ENCODE peak calls at places on chromosomes 16 and 17, in five cellular contexts. G is GM23338, M is IMR-90, B is brain microvascular endothelial cell, P is left ventricle myocardium inferior. R is an unnamed sample.

GRCh38 chr17:49926886-49927285 is 42.1 kb upstream of the DLX4 start:
- DNase-seq in M (no peak), G (no peak), B (no peak), P (peak; percentile 76), R (no peak)

GRCh38 chr16:5042574-5043171 is 8.9 kb upstream of the NAGPA start:
- DNase-seq in M (peak; percentile 60), G (peak; percentile 60), B (peak; percentile 24), P (no peak), R (no peak)

GRCh38 chr16:83744521-83744981 is 63.2 kb upstream of the HSBP1 start:
- DNase-seq in M (peak; percentile 7), B (peak; percentile 31), G (no peak), P (peak; percentile 20), R (no peak)

GRCh38 chr17:73757324-73757942 is 113.2 kb upstream of the SDK2 start:
- DNase-seq in M (no peak), G (no peak), B (no peak), P (no peak), R (no peak)

GRCh38 chr17:29590979-29591736 is 1.7 kb upstream of the GIT1 start:
- DNase-seq in M (peak; percentile 45), G (peak; percentile 86), B (no peak), P (no peak), R (no peak)

GRCh38 chr16:20359997-20360396 is 7.5 kb upstream of the UMOD start:
- DNase-seq in B (no peak), M (no peak), G (peak; percentile 67), P (no peak), R (no peak)

GRCh38 chr17:56291226-56291805 is 138.0 kb downstream of the ANKFN1 start:
- DNase-seq in P (no peak), B (no peak), M (peak; percentile 34), G (no peak), R (no peak)

GRCh38 chr17:13575466-13575865 is 26.3 kb downstream of the HS3ST3A1 start:
- DNase-seq in B (no peak), M (no peak), G (no peak), P (no peak), R (no peak)

GRCh38 chr16:57314161-57314785 is 29.8 kb upstream of the PLLP start:
- DNase-seq in P (no peak), M (no peak), B (no peak), G (no peak), R (no peak)

GRCh38 chr17:75153854-75154194 is 488 bp downstream of the JPT1 start:
- DNase-seq in G (no peak), B (no peak), M (no peak), P (no peak), R (no peak)

GRCh38 chr17:41785876-41786226 is 660 bp downstream of the JUP start:
- DNase-seq in M (no peak), P (no peak), B (no peak), G (peak; percentile 79), R (no peak)

GRCh38 chr17:70863436-70864248 is 694.3 kb downstream of the KCNJ2 start:
- DNase-seq in M (peak; percentile 20), G (no peak), B (no peak), P (peak; percentile 29), R (no peak)

GRCh38 chr16:57519796-57520360 is 16.5 kb downstream of the CCDC102A start:
- DNase-seq in B (peak; percentile 53), M (peak; percentile 52), P (peak; percentile 78), G (peak; percentile 88), R (no peak)

GRCh38 chr17:45221081-45221996 is at the start of gene FMNL1:
- DNase-seq in G (peak; percentile 80), P (peak; percentile 76), M (no peak), B (no peak), R (no peak)

DNA sequence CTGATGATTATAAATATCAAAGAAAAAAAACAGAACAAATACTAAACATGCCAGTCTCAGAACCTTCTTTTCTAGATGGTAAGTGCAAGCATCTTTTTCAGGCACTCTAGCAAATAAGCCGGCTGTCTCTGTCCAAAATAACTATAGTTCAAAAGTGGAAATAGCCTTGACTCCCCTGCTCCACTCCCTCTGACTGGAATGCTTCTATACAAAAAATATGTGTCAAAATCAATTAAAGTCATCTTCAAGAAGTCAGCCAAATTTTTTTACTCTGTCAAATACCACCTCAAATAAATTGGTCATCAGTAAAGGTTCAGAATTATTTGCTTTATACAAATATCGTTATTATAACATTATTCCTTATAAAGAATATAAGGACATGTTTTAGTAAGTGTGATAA is 83.6 kb downstream of the CACNG1 start:
- DNase-seq in P (no peak), B (no peak), G (no peak), M (no peak), R (no peak)
- TF ChIP-seq CTCF in P (no peak), B (no peak), G (no peak), M (no peak), R (no peak)

GRCh38 chr16:70693231-70693671 is 7.4 kb upstream of the MTSS2 start:
- DNase-seq in P (peak; percentile 64), G (no peak), M (no peak), B (no peak), R (no peak)

GRCh38 chr16:70694088-70694487 is 8.2 kb upstream of the MTSS2 start:
- DNase-seq in G (peak; percentile 83), M (peak; percentile 78), P (no peak), B (peak; percentile 44), R (peak; percentile 55)

GRCh38 chr16:70696368-70696767 is 10.5 kb upstream of the MTSS2 start:
- DNase-seq in M (no peak), P (no peak), B (no peak), G (no peak), R (no peak)

GRCh38 chr16:70695351-70696070 is 9.7 kb upstream of the MTSS2 start:
- DNase-seq in B (no peak), P (peak; percentile 70), G (peak; percentile 60), M (no peak), R (no peak)

GRCh38 chr16:70694517-70695218 is 8.8 kb upstream of the MTSS2 start:
- DNase-seq in M (no peak), P (no peak), B (no peak), G (no peak), R (no peak)
- H3K27ac ChIP-seq in M (peak overlapping the region; percentile 56), P (peak overlapping the region; percentile 93), B (no peak overlapping the region), G (peak overlapping the region; percentile 87), R (peak overlapping the region; percentile 77)

GRCh38 chr16:62077998-62078397 is 41.8 kb upstream of the CDH8 start:
- DNase-seq in B (peak; percentile 5), G (peak; percentile 81), P (no peak), M (no peak), R (no peak)
- TF ChIP-seq CTCF in B (peak; percentile 55), G (peak; percentile 89), P (no peak), M (no peak), R (no peak)

GRCh38 chr17:63972796-63973195 is at the start of gene SCN4A:
- DNase-seq in B (no peak), G (no peak), M (no peak), P (no peak), R (no peak)

GRCh38 chr17:63975541-63976092 is 2.9 kb upstream of the SCN4A start:
- DNase-seq in G (no peak), M (no peak), P (no peak), B (no peak), R (no peak)

GRCh38 chr17:63973930-63974593 is 1.3 kb upstream of the SCN4A start:
- DNase-seq in M (peak; percentile 21), G (no peak), B (no peak), P (no peak), R (no peak)

GRCh38 chr17:63973247-63973646 is 529 bp upstream of the SCN4A start:
- DNase-seq in G (no peak), B (no peak), P (no peak), M (no peak), R (no peak)

DNA sequence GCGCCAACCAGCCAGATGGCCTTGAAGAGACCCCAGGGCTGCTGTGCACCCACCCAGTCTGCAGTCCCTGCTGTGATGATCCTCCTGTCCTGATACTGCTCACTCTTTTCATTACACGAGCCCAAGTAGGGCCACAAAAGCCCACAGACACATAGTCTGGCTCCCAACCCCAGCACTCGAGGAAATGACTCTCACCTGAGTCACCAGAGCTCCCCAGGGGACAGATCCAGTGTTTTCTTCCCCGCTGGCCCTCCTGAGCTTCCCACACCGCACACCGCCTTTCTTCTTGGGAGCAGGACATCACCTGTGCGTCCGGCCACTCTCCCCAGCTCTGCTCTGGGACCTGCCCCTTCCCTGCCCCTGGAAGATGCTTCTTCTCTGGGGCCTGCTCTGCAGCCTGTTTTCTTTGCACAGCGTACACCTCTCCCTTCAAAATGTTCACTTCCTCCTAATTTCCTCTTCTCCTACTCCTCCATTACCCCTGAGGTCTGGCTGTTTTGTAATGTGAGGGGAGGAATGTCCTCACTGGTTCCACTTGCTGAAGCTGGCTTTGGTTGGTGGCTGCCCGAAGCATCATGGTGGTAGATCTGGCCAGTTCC is 2.0 kb upstream of the SCN4A start:
- DNase-seq in B (peak; percentile 49), M (peak; percentile 67), G (no peak), P (no peak), R (no peak)
- H3K27ac ChIP-seq in B (no peak overlapping the region), M (no peak overlapping the region), G (no peak overlapping the region), P (no peak overlapping the region), R (no peak overlapping the region)

DNA sequence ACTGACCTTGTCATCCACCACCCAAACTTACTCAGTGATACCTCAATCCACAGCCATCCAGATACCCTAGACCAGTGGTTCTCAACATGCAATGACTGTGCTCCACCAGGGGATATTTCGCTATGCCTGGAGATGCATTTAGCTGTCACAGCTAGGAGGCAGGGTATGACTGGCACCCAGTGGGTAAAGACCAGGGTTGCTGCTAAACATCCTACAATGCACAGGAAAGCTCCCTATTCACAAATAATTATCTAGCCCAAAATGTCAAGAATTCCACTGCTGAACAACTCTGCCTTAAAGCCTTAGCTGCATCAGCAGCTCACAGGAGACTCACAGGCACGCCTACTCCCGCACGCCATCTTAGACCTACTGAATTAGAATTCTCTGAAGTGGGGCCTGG is 212.6 kb downstream of the GRIN2A start:
- DNase-seq in P (no peak), B (no peak), M (no peak), G (no peak), R (no peak)
- TF ChIP-seq CTCF in P (no peak), B (no peak), M (no peak), G (no peak), R (no peak)

DNA sequence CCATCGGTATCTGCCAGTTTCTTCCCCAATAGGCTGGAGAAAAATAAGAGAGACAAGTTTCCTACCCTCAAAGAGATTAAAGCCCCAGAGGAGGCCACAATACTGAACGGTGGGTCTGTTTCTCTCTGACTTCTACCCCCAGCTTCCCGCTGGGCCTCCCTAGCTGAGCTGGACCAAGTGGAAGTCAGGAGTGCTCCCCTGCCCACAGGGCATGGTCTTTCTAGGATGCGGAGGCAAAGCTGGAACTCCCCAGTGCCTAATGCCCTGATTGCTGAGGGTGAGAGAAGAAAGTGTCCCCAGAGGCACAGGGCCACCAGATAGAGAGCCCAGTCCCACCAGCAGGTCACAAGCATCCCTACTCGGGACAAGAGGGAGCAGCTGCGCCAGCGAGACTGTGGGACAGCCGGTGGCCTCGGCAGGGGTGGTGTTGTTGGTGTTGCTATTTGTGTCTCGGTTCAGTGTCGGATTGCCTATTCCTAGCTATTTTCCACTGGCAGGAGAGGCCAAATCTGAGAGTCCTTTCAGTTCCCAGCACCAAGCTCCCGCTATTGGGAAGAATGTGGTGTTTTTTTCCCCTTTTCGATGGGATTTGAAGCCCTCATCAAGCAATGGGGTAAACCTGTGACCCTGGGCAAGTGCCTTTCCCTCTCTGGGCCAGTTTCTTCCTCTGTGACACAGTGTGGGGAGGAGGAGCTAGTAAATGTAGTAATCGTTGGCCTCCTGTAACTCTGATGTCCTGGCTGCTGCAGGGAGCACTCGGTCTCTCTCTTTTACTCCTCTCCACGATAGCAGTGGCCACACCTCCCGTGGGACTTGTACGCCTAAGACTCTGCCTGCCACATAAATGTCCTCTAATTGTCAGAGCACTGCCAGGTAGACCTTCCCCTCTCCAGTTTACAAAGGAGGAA is 22.5 kb upstream of the TBX2 start:
- DNase-seq in M (no peak), G (no peak), B (no peak), P (no peak), R (no peak)
- H3K27ac ChIP-seq in M (no peak overlapping the region), G (no peak overlapping the region), B (no peak overlapping the region), P (peak overlapping the region; percentile 58), R (no peak overlapping the region)

R was measured in AG04450.